ENCODE peak calls at places on chromosome 1, in ten cellular contexts. Q is tibial nerve, L is pancreas, X is Panc1, N is heart left ventricle, I is heart right ventricle, M is cardiac muscle cell, H is IMR-90, R is BE2C, G is HCT116. A is an unnamed sample.

GRCh38 chr1:151369621-151370048 is 2.9 kb downstream of the SELENBP1 start:
- DNase-seq in M (no peak), N (no peak), L (no peak), I (no peak), Q (no peak), H (no peak), R (no peak), G (no peak), X (no peak), A (no peak)

GRCh38 chr1:31487143-31487542 is 74.1 kb downstream of the SERINC2 start:
- DNase-seq in N (no peak), G (no peak), R (no peak), Q (no peak), M (no peak), X (no peak), L (no peak), I (no peak), H (no peak), A (no peak)

GRCh38 chr1:76285578-76286135 is 211.1 kb downstream of the ST6GALNAC3 start:
- DNase-seq in M (no peak), X (no peak), Q (no peak), L (no peak), I (no peak), R (peak; percentile 28), N (no peak), G (no peak), H (no peak), A (no peak)

GRCh38 chr1:197065549-197065948 is 1.5 kb downstream of the F13B start:
- DNase-seq in M (no peak), X (no peak), R (no peak), L (no peak), N (no peak), Q (no peak), H (peak; percentile 40), I (no peak), G (no peak), A (no peak)

GRCh38 chr1:43329995-43330751 is 7.4 kb upstream of the MPL start:
- DNase-seq in H (peak; percentile 87), M (no peak), L (no peak), Q (no peak), R (peak; percentile 38), I (peak; percentile 83), N (peak; percentile 82), X (no peak), G (no peak), A (peak; percentile 50)

GRCh38 chr1:222928212-222928611 is 113.4 kb downstream of the DISP1 start:
- DNase-seq in G (no peak), R (peak; percentile 20), N (peak; percentile 69), L (peak; percentile 55), M (peak; percentile 91), H (peak; percentile 21), X (no peak), Q (peak; percentile 39), I (peak; percentile 65), A (peak; percentile 49)

GRCh38 chr1:50308883-50309282 is 114.4 kb downstream of the DMRTA2 start:
- DNase-seq in X (no peak), I (peak; percentile 15), G (no peak), H (peak; percentile 17), R (peak; percentile 19), M (peak; percentile 85), N (peak; percentile 14), Q (no peak), L (no peak), A (no peak)

GRCh38 chr1:188888387-188888786 is 1589.3 kb downstream of the BRINP3 start:
- DNase-seq in X (no peak), L (no peak), H (peak; percentile 57), R (no peak), N (no peak), M (no peak), Q (no peak), I (no peak), G (no peak), A (no peak)

GRCh38 chr1:185539277-185539943 is 194.8 kb upstream of the HMCN1 start:
- DNase-seq in X (no peak), I (no peak), Q (no peak), R (no peak), H (no peak), G (no peak), N (no peak), L (no peak), M (no peak), A (no peak)

GRCh38 chr1:230848235-230848634 is 20.1 kb downstream of the C1orf198 start:
- DNase-seq in I (no peak), L (no peak), R (no peak), N (no peak), G (no peak), H (no peak), Q (no peak), M (no peak), X (no peak), A (no peak)

GRCh38 chr1:159821171-159821867 is 5.4 kb upstream of the SLAMF8 start:
- DNase-seq in G (no peak), H (peak; percentile 47), M (no peak), X (no peak), I (no peak), L (no peak), R (no peak), N (no peak), Q (no peak), A (peak; percentile 46)

GRCh38 chr1:179083533-179083932 is 1.7 kb downstream of the TOR3A start:
- DNase-seq in M (no peak), X (no peak), L (no peak), G (no peak), N (no peak), R (no peak), I (no peak), Q (no peak), H (no peak), A (no peak)

DNA sequence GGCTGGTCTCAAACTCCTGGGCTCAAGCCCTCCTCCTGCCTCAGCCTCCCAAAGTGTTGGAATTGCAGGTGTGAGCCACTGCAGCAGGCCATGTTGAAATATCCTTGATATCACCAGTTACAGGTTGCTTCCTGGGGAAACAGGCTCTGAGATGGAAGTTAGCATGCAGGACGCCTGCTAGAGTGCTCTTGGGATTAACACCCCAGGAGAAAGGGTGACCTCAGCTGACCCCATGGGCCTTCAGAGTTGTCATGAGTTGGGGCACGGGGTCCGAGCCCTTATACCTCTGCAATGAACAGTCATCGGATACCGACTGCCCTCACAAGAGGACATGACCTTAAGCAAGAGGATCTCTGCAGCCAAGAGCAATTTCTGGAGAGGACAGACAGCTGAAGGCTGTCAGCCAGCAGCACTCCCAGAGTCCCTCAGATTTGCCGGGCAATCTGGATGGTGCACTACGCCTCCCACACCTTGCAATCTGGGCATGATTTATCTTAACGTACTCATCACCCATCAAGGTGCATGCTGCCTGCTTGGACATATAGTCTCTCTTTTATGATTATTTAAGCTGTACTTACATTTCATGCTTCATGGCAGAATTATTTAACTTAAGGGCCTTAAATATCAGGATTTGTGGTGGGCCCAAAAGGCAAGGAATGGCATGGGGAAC is 134.6 kb downstream of the ADSS2 start:
- DNase-seq in X (no peak), R (no peak), M (no peak), L (no peak), N (no peak), I (no peak), Q (no peak), G (no peak), H (no peak), A (peak; percentile 21)
- TF ChIP-seq CTCF in X (no peak), R (no peak), M (no peak), L (no peak), N (no peak), I (no peak), Q (no peak), G (no peak), H (no peak), A (no peak)

DNA sequence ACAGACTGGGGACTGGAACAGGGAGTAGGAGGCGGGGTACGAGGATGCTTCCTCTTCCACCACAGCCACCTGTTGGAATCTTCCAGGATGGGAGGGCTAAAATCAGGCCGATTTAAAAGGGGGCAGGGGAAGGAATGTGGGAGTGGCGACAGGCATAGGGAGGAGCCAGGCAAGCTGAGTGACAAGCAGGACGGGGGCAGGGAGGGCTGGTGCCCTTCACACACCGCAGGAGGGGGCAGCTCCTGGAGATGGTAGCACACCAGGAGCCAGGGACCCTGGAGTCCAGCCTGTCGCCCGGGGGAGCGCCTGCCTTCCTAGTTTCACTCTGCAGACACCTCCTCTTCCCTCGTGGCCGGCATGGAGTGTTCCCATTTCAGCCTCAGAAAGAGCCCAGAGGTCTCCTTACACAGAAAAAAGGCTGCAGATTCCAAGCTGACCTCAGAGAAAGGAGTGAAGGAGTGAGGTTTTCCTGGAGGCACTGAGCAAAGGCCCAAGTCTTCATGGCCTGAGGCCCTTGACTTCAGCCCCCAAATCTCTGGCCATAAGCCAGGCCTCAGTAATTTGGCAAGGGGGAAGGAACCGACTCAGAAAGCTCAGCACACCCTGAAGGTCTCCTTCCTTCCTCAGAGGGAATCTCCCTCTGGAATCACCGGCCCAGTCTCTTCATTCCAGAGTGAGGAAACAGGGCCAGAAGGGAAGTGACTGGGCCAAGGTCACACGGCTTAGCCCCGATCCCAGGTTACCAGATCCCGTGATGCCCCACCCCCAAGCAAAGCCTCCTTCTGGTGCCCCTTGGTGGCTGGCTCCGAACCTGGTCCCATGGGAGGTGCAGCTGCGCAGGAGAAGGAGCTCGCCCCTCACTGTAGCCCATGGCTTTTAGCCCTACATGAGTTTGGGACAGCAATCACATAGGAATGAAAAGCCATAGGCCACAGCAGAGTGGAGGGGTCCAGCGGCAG is 8.1 kb downstream of the BLACAT1 start:
- DNase-seq in Q (no peak), N (no peak), I (no peak), G (no peak), M (no peak), H (no peak), R (no peak), L (no peak), X (no peak), A (no peak)
- H3K4me1 ChIP-seq in Q (peaks cover 5% of the 10 kb centered on the region), N (peaks cover 17% of the 10 kb centered on the region), I (no peaks in the 10 kb centered on the region), G (peaks cover 58% of the 10 kb centered on the region), M (peaks cover 44% of the 10 kb centered on the region), H (no peaks in the 10 kb centered on the region), R (peaks cover under 1% of the 10 kb centered on the region), L (no peaks in the 10 kb centered on the region), X (peaks cover 13% of the 10 kb centered on the region), A (no peaks in the 10 kb centered on the region)

DNA sequence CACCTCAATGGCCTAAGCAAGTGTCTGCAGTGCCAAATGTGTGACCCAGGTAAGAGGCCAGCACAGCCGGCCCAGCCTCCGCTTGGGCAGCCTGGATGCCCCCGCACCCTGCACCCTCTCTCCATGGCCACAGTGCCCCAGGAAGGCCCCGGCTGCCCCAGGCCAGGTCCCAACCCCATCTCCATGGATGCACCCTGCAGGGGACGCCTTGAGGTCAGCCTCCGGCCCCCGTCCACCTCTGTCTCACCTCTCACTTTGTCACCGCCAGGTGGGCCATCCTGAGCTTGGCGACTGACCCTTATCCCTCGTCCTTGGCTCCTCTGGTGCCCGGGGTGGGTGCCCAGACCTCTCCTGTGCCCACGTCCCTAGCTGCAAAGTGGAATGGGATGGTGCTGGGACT is 2.2 kb downstream of the TNFRSF14 start:
- DNase-seq in R (no peak), N (no peak), X (no peak), M (no peak), I (no peak), G (no peak), Q (no peak), L (no peak), H (no peak), A (no peak)
- H3K4me3 ChIP-seq in R (no peak overlapping the region), N (no peak overlapping the region), X (no peak overlapping the region), M (no peak overlapping the region), I (no peak overlapping the region), G (no peak overlapping the region), Q (no peak overlapping the region), L (no peak overlapping the region), H (no peak overlapping the region), A (no peak overlapping the region)

DNA sequence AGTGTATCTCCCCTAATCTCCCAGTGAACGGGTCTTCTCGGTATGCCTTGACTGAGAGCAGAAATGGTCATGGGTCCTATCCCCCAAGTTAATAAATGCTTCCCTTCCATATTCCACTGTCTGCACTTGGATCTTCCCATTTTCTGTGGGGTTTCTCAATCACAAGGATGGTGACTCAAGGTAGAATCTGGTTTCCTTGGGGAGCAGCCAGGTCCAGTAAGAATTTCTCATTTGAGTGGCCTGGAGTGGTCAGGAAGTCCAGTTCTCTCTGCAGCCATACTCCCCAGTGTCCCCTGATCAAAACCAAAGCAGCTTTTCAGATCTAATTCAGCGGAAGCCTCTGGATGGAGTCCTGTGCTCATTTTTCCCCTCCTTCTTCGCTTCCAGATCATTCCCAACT is 14.8 kb upstream of the SLC27A3 start:
- DNase-seq in M (no peak), X (no peak), R (no peak), L (no peak), H (peak; percentile 68), G (no peak), Q (no peak), N (no peak), I (no peak), A (no peak)
- TF ChIP-seq CTCF in M (no peak), X (no peak), R (no peak), L (no peak), H (no peak), G (no peak), Q (no peak), N (no peak), I (no peak), A (no peak)

A was measured in lung.